ENCODE peak calls at places on chromosome 6, in nine cellular contexts. One of them, this sample, is unnamed.
A peak's percentile ranks its signal among the peaks of the same experiment; 100 is the strongest.

GRCh38 chr6:44301106-44301505 is 12.0 kb downstream of the AARS2 start:
- DNase-seq in mesendoderm: no peak
- DNase-seq in H1: no peak
- DNase-seq in LHCN-M2: no peak
- DNase-seq in SK-N-DZ: no peak
- DNase-seq in hippocampal formation: no peak
- DNase-seq in left ventricle myocardium inferior: no peak
- DNase-seq in lung: no peak
- DNase-seq in HFFc6: no peak
- DNase-seq in this sample: no peak

GRCh38 chr6:70390067-70390466 is 23.2 kb upstream of the FAM135A start:
- DNase-seq in hippocampal formation: no peak
- DNase-seq in mesendoderm: no peak
- DNase-seq in H1: no peak
- DNase-seq in SK-N-DZ: no peak
- DNase-seq in HFFc6: no peak
- DNase-seq in left ventricle myocardium inferior: no peak
- DNase-seq in lung: no peak
- DNase-seq in LHCN-M2: no peak
- DNase-seq in this sample: no peak

GRCh38 chr6:154683756-154684523 is 49.3 kb upstream of the SCAF8 start:
- DNase-seq in H1: no peak
- DNase-seq in HFFc6: peak; percentile 25
- DNase-seq in SK-N-DZ: no peak
- DNase-seq in lung: no peak
- DNase-seq in mesendoderm: no peak
- DNase-seq in left ventricle myocardium inferior: no peak
- DNase-seq in hippocampal formation: no peak
- DNase-seq in LHCN-M2: peak; percentile 40
- DNase-seq in this sample: peak; percentile 16

GRCh38 chr6:166657531-166657930 is 30.5 kb upstream of the RPS6KA2 start:
- DNase-seq in lung: no peak
- DNase-seq in LHCN-M2: no peak
- DNase-seq in left ventricle myocardium inferior: no peak
- DNase-seq in SK-N-DZ: no peak
- DNase-seq in mesendoderm: no peak
- DNase-seq in HFFc6: no peak
- DNase-seq in hippocampal formation: no peak
- DNase-seq in H1: no peak
- DNase-seq in this sample: no peak

GRCh38 chr6:11971154-11971553 is 41.0 kb upstream of the HIVEP1 start:
- DNase-seq in lung: no peak
- DNase-seq in hippocampal formation: no peak
- DNase-seq in H1: no peak
- DNase-seq in left ventricle myocardium inferior: no peak
- DNase-seq in mesendoderm: no peak
- DNase-seq in LHCN-M2: peak; percentile 86
- DNase-seq in HFFc6: peak; percentile 90
- DNase-seq in SK-N-DZ: no peak
- DNase-seq in this sample: no peak

GRCh38 chr6:41090841-41091761 is 18.3 kb downstream of the NFYA start:
- DNase-seq in SK-N-DZ: no peak
- DNase-seq in mesendoderm: no peak
- DNase-seq in H1: no peak
- DNase-seq in lung: no peak
- DNase-seq in HFFc6: no peak
- DNase-seq in left ventricle myocardium inferior: no peak
- DNase-seq in hippocampal formation: no peak
- DNase-seq in LHCN-M2: no peak
- DNase-seq in this sample: no peak

GRCh38 chr6:157763894-157764345 is 59.1 kb upstream of the SNX9 start:
- DNase-seq in HFFc6: no peak
- DNase-seq in H1: no peak
- DNase-seq in LHCN-M2: no peak
- DNase-seq in SK-N-DZ: no peak
- DNase-seq in hippocampal formation: no peak
- DNase-seq in left ventricle myocardium inferior: no peak
- DNase-seq in mesendoderm: no peak
- DNase-seq in lung: no peak
- DNase-seq in this sample: no peak

GRCh38 chr6:111377558-111378120 is 105.4 kb downstream of the REV3L start:
- DNase-seq in lung: no peak
- DNase-seq in HFFc6: peak; percentile 26
- DNase-seq in left ventricle myocardium inferior: no peak
- DNase-seq in mesendoderm: no peak
- DNase-seq in H1: no peak
- DNase-seq in hippocampal formation: no peak
- DNase-seq in SK-N-DZ: no peak
- DNase-seq in LHCN-M2: peak; percentile 15
- DNase-seq in this sample: no peak

GRCh38 chr6:135185483-135185882 is 4.4 kb downstream of the MYB start:
- DNase-seq in mesendoderm: no peak
- DNase-seq in hippocampal formation: no peak
- DNase-seq in left ventricle myocardium inferior: no peak
- DNase-seq in H1: no peak
- DNase-seq in LHCN-M2: no peak
- DNase-seq in SK-N-DZ: no peak
- DNase-seq in HFFc6: no peak
- DNase-seq in lung: no peak
- DNase-seq in this sample: no peak

GRCh38 chr6:23659125-23659524 is 466.9 kb upstream of the NRSN1 start:
- DNase-seq in LHCN-M2: no peak
- DNase-seq in H1: no peak
- DNase-seq in hippocampal formation: peak; percentile 21
- DNase-seq in SK-N-DZ: peak; percentile 72
- DNase-seq in mesendoderm: peak; percentile 69
- DNase-seq in HFFc6: no peak
- DNase-seq in left ventricle myocardium inferior: no peak
- DNase-seq in lung: no peak
- DNase-seq in this sample: no peak

GRCh38 chr6:54419885-54420284 is 111.6 kb downstream of the TINAG start:
- DNase-seq in left ventricle myocardium inferior: no peak
- DNase-seq in SK-N-DZ: no peak
- DNase-seq in hippocampal formation: no peak
- DNase-seq in mesendoderm: no peak
- DNase-seq in LHCN-M2: peak; percentile 87
- DNase-seq in HFFc6: peak; percentile 87
- DNase-seq in lung: no peak
- DNase-seq in H1: no peak
- DNase-seq in this sample: no peak

GRCh38 chr6:151682922-151683321 is 124.6 kb upstream of the ESR1 start:
- DNase-seq in hippocampal formation: no peak
- DNase-seq in mesendoderm: no peak
- DNase-seq in H1: no peak
- DNase-seq in lung: no peak
- DNase-seq in HFFc6: no peak
- DNase-seq in SK-N-DZ: no peak
- DNase-seq in LHCN-M2: no peak
- DNase-seq in left ventricle myocardium inferior: no peak
- DNase-seq in this sample: no peak

GRCh38 chr6:111838749-111839484 is 34.3 kb downstream of the FYN start:
- DNase-seq in HFFc6: no peak
- DNase-seq in LHCN-M2: no peak
- DNase-seq in left ventricle myocardium inferior: no peak
- DNase-seq in lung: no peak
- DNase-seq in mesendoderm: no peak
- DNase-seq in hippocampal formation: no peak
- DNase-seq in H1: no peak
- DNase-seq in SK-N-DZ: peak; percentile 78
- DNase-seq in this sample: no peak

GRCh38 chr6:1485678-1486077 is 96.3 kb downstream of the FOXF2 start:
- DNase-seq in lung: no peak
- DNase-seq in hippocampal formation: no peak
- DNase-seq in left ventricle myocardium inferior: no peak
- DNase-seq in H1: no peak
- DNase-seq in HFFc6: peak; percentile 83
- DNase-seq in mesendoderm: no peak
- DNase-seq in LHCN-M2: peak; percentile 92
- DNase-seq in SK-N-DZ: no peak
- DNase-seq in this sample: no peak

GRCh38 chr6:112802154-112802553 is 455.0 kb downstream of the RFPL4B start:
- DNase-seq in HFFc6: peak; percentile 63
- DNase-seq in SK-N-DZ: no peak
- DNase-seq in left ventricle myocardium inferior: no peak
- DNase-seq in lung: no peak
- DNase-seq in H1: no peak
- DNase-seq in mesendoderm: no peak
- DNase-seq in hippocampal formation: no peak
- DNase-seq in LHCN-M2: peak; percentile 93
- DNase-seq in this sample: no peak

GRCh38 chr6:133191323-133191722 is 49.8 kb upstream of the EYA4 start:
- DNase-seq in left ventricle myocardium inferior: no peak
- DNase-seq in HFFc6: no peak
- DNase-seq in SK-N-DZ: no peak
- DNase-seq in mesendoderm: peak; percentile 68
- DNase-seq in H1: no peak
- DNase-seq in LHCN-M2: no peak
- DNase-seq in lung: no peak
- DNase-seq in hippocampal formation: no peak
- DNase-seq in this sample: no peak

GRCh38 chr6:157240059-157240959 is 83.0 kb downstream of the TMEM242 start:
- DNase-seq in hippocampal formation: no peak
- DNase-seq in mesendoderm: no peak
- DNase-seq in H1: no peak
- DNase-seq in HFFc6: peak; percentile 45
- DNase-seq in lung: no peak
- DNase-seq in LHCN-M2: peak; percentile 44
- DNase-seq in SK-N-DZ: peak; percentile 53
- DNase-seq in left ventricle myocardium inferior: no peak
- DNase-seq in this sample: peak; percentile 71

GRCh38 chr6:126176266-126176665 is 163.6 kb upstream of the CENPW start:
- DNase-seq in hippocampal formation: no peak
- DNase-seq in left ventricle myocardium inferior: no peak
- DNase-seq in lung: no peak
- DNase-seq in H1: no peak
- DNase-seq in mesendoderm: peak; percentile 31
- DNase-seq in SK-N-DZ: peak; percentile 18
- DNase-seq in LHCN-M2: peak; percentile 75
- DNase-seq in HFFc6: no peak
- DNase-seq in this sample: no peak

GRCh38 chr6:33313105-33313708 is 671 bp downstream of the TAPBP start:
- DNase-seq in left ventricle myocardium inferior: peak; percentile 62
- DNase-seq in lung: no peak
- DNase-seq in HFFc6: no peak
- DNase-seq in H1: peak; percentile 76
- DNase-seq in LHCN-M2: peak; percentile 23
- DNase-seq in mesendoderm: peak; percentile 75
- DNase-seq in SK-N-DZ: peak; percentile 54
- DNase-seq in hippocampal formation: peak; percentile 38
- DNase-seq in this sample: no peak

GRCh38 chr6:54440549-54440948 is 132.3 kb downstream of the TINAG start:
- DNase-seq in hippocampal formation: no peak
- DNase-seq in lung: no peak
- DNase-seq in mesendoderm: no peak
- DNase-seq in H1: no peak
- DNase-seq in LHCN-M2: no peak
- DNase-seq in HFFc6: no peak
- DNase-seq in left ventricle myocardium inferior: no peak
- DNase-seq in SK-N-DZ: no peak
- DNase-seq in this sample: no peak

GRCh38 chr6:111468329-111469012 is 14.5 kb downstream of the REV3L start:
- DNase-seq in hippocampal formation: no peak
- DNase-seq in LHCN-M2: no peak
- DNase-seq in left ventricle myocardium inferior: no peak
- DNase-seq in lung: no peak
- DNase-seq in SK-N-DZ: no peak
- DNase-seq in H1: no peak
- DNase-seq in mesendoderm: no peak
- DNase-seq in HFFc6: peak; percentile 69
- DNase-seq in this sample: no peak

GRCh38 chr6:46352541-46353267 is 138.5 kb downstream of the RCAN2 start:
- DNase-seq in H1: no peak
- DNase-seq in HFFc6: no peak
- DNase-seq in hippocampal formation: no peak
- DNase-seq in left ventricle myocardium inferior: no peak
- DNase-seq in mesendoderm: no peak
- DNase-seq in lung: no peak
- DNase-seq in SK-N-DZ: no peak
- DNase-seq in LHCN-M2: peak; percentile 43
- DNase-seq in this sample: no peak

GRCh38 chr6:135451617-135452190 is 45.8 kb downstream of the AHI1 start:
- DNase-seq in left ventricle myocardium inferior: no peak
- DNase-seq in hippocampal formation: no peak
- DNase-seq in LHCN-M2: peak; percentile 53
- DNase-seq in H1: no peak
- DNase-seq in lung: no peak
- DNase-seq in SK-N-DZ: peak; percentile 35
- DNase-seq in mesendoderm: peak; percentile 37
- DNase-seq in HFFc6: peak; percentile 26
- DNase-seq in this sample: no peak

GRCh38 chr6:139240161-139241010 is 51.4 kb downstream of the TXLNB start:
- DNase-seq in LHCN-M2: peak; percentile 75
- DNase-seq in H1: no peak
- DNase-seq in HFFc6: peak; percentile 17
- DNase-seq in lung: no peak
- DNase-seq in SK-N-DZ: no peak
- DNase-seq in left ventricle myocardium inferior: no peak
- DNase-seq in mesendoderm: no peak
- DNase-seq in hippocampal formation: no peak
- DNase-seq in this sample: peak; percentile 51

GRCh38 chr6:42898891-42899361 is 16.9 kb upstream of the PTCRA start:
- DNase-seq in left ventricle myocardium inferior: peak; percentile 40
- DNase-seq in mesendoderm: peak; percentile 72
- DNase-seq in HFFc6: peak; percentile 51
- DNase-seq in hippocampal formation: peak; percentile 57
- DNase-seq in lung: peak; percentile 74
- DNase-seq in SK-N-DZ: peak; percentile 73
- DNase-seq in H1: peak; percentile 88
- DNase-seq in LHCN-M2: peak; percentile 61
- DNase-seq in this sample: peak; percentile 84

GRCh38 chr6:155274106-155274505 is 10.3 kb downstream of the CLDN20 start:
- DNase-seq in mesendoderm: no peak
- DNase-seq in hippocampal formation: no peak
- DNase-seq in LHCN-M2: no peak
- DNase-seq in lung: no peak
- DNase-seq in left ventricle myocardium inferior: no peak
- DNase-seq in SK-N-DZ: no peak
- DNase-seq in H1: no peak
- DNase-seq in HFFc6: peak; percentile 41
- DNase-seq in this sample: no peak

GRCh38 chr6:130890531-130890950 is 63.3 kb downstream of the SMLR1 start:
- DNase-seq in H1: no peak
- DNase-seq in left ventricle myocardium inferior: no peak
- DNase-seq in lung: no peak
- DNase-seq in mesendoderm: no peak
- DNase-seq in hippocampal formation: no peak
- DNase-seq in HFFc6: peak; percentile 30
- DNase-seq in SK-N-DZ: no peak
- DNase-seq in LHCN-M2: peak; percentile 68
- DNase-seq in this sample: no peak

GRCh38 chr6:146546440-146546839 is 2.8 kb downstream of the RAB32 start:
- DNase-seq in H1: no peak
- DNase-seq in LHCN-M2: peak; percentile 66
- DNase-seq in SK-N-DZ: no peak
- DNase-seq in mesendoderm: peak; percentile 75
- DNase-seq in HFFc6: peak; percentile 87
- DNase-seq in left ventricle myocardium inferior: no peak
- DNase-seq in lung: no peak
- DNase-seq in hippocampal formation: no peak
- DNase-seq in this sample: no peak

GRCh38 chr6:23533954-23534725 is 591.9 kb upstream of the NRSN1 start:
- DNase-seq in mesendoderm: no peak
- DNase-seq in lung: no peak
- DNase-seq in HFFc6: no peak
- DNase-seq in H1: no peak
- DNase-seq in left ventricle myocardium inferior: no peak
- DNase-seq in SK-N-DZ: no peak
- DNase-seq in LHCN-M2: no peak
- DNase-seq in hippocampal formation: no peak
- DNase-seq in this sample: no peak

GRCh38 chr6:163589401-163589800 is 174.9 kb downstream of the QKI start:
- DNase-seq in hippocampal formation: no peak
- DNase-seq in left ventricle myocardium inferior: no peak
- DNase-seq in HFFc6: no peak
- DNase-seq in mesendoderm: no peak
- DNase-seq in lung: no peak
- DNase-seq in LHCN-M2: no peak
- DNase-seq in H1: no peak
- DNase-seq in SK-N-DZ: no peak
- DNase-seq in this sample: no peak

GRCh38 chr6:164532546-164533362 is 776.7 kb downstream of the C6orf118 start:
- DNase-seq in hippocampal formation: peak; percentile 2
- DNase-seq in left ventricle myocardium inferior: no peak
- DNase-seq in mesendoderm: peak; percentile 33
- DNase-seq in SK-N-DZ: peak; percentile 92
- DNase-seq in LHCN-M2: no peak
- DNase-seq in H1: no peak
- DNase-seq in HFFc6: no peak
- DNase-seq in lung: no peak
- DNase-seq in this sample: no peak

This sample was measured in colonic mucosa.